ENCODE peak calls at places on chromosomes 4 and X, in four cellular contexts. One of them, this sample, is unnamed.

GRCh38 chr4:54439831-54440243 is 210.7 kb downstream of the PDGFRA start:
- DNase-seq in activated CD4-positive, alpha-beta T cell treated with anti-CD3 and anti-CD28 coated beads, Interleukin-2, amount 50 U/mL, for 1 hour: no peak
- DNase-seq in bronchial epithelial cell: no peak
- DNase-seq in mesenchymal stem cell: peak
- DNase-seq in this sample: peak

GRCh38 chr4:141771889-141772830 is 135.8 kb downstream of the IL15 start:
- DNase-seq in bronchial epithelial cell: no peak
- DNase-seq in mesenchymal stem cell: no peak
- DNase-seq in activated CD4-positive, alpha-beta T cell treated with anti-CD3 and anti-CD28 coated beads, Interleukin-2, amount 50 U/mL, for 1 hour: no peak
- DNase-seq in this sample: peak

GRCh38 chr4:115514675-115515074 is 401.3 kb upstream of the NDST4 start:
- DNase-seq in bronchial epithelial cell: no peak
- DNase-seq in activated CD4-positive, alpha-beta T cell treated with anti-CD3 and anti-CD28 coated beads, Interleukin-2, amount 50 U/mL, for 1 hour: no peak
- DNase-seq in mesenchymal stem cell: no peak
- DNase-seq in this sample: no peak

GRCh38 chr4:139014391-139015268 is 951 bp upstream of the NOCT start:
- DNase-seq in activated CD4-positive, alpha-beta T cell treated with anti-CD3 and anti-CD28 coated beads, Interleukin-2, amount 50 U/mL, for 1 hour: no peak
- DNase-seq in mesenchymal stem cell: peak
- DNase-seq in bronchial epithelial cell: peak
- DNase-seq in this sample: peak

GRCh38 chr4:104975617-104976016 is 171.1 kb upstream of the TET2 start:
- DNase-seq in bronchial epithelial cell: no peak
- DNase-seq in mesenchymal stem cell: no peak
- DNase-seq in activated CD4-positive, alpha-beta T cell treated with anti-CD3 and anti-CD28 coated beads, Interleukin-2, amount 50 U/mL, for 1 hour: no peak
- DNase-seq in this sample: no peak

GRCh38 chr4:153071953-153072622 is 132.2 kb upstream of the TRIM2 start:
- DNase-seq in mesenchymal stem cell: no peak
- DNase-seq in activated CD4-positive, alpha-beta T cell treated with anti-CD3 and anti-CD28 coated beads, Interleukin-2, amount 50 U/mL, for 1 hour: no peak
- DNase-seq in bronchial epithelial cell: peak
- DNase-seq in this sample: no peak

GRCh38 chrX:153459976-153460375 is 10.4 kb downstream of the HAUS7 start:
- DNase-seq in activated CD4-positive, alpha-beta T cell treated with anti-CD3 and anti-CD28 coated beads, Interleukin-2, amount 50 U/mL, for 1 hour: no peak
- DNase-seq in mesenchymal stem cell: peak
- DNase-seq in bronchial epithelial cell: peak
- DNase-seq in this sample: no peak

GRCh38 chrX:94418065-94418464 is 744.1 kb downstream of the FAM133A start:
- DNase-seq in mesenchymal stem cell: no peak
- DNase-seq in bronchial epithelial cell: no peak
- DNase-seq in activated CD4-positive, alpha-beta T cell treated with anti-CD3 and anti-CD28 coated beads, Interleukin-2, amount 50 U/mL, for 1 hour: no peak
- DNase-seq in this sample: no peak

GRCh38 chrX:73932522-73932921 is 369.5 kb downstream of the CHIC1 start:
- DNase-seq in activated CD4-positive, alpha-beta T cell treated with anti-CD3 and anti-CD28 coated beads, Interleukin-2, amount 50 U/mL, for 1 hour: no peak
- DNase-seq in bronchial epithelial cell: no peak
- DNase-seq in mesenchymal stem cell: no peak
- DNase-seq in this sample: no peak

GRCh38 chrX:50913520-50913919 is 3.0 kb downstream of the BMP15 start:
- DNase-seq in bronchial epithelial cell: peak
- DNase-seq in activated CD4-positive, alpha-beta T cell treated with anti-CD3 and anti-CD28 coated beads, Interleukin-2, amount 50 U/mL, for 1 hour: no peak
- DNase-seq in mesenchymal stem cell: no peak
- DNase-seq in this sample: no peak

GRCh38 chr4:159010563-159011260 is 92.2 kb upstream of the RAPGEF2 start:
- DNase-seq in mesenchymal stem cell: no peak
- DNase-seq in activated CD4-positive, alpha-beta T cell treated with anti-CD3 and anti-CD28 coated beads, Interleukin-2, amount 50 U/mL, for 1 hour: no peak
- DNase-seq in bronchial epithelial cell: peak
- DNase-seq in this sample: peak